ENCODE peak calls at places on chromosomes 3 and 15, in nine cellular contexts. Z is non-pigmented ciliary epithelial cell; H is fibroblast of mammary gland; D is HTR-8/SVneo; J is fibroblast of lung; V is skeletal muscle cell; W is SJSA1; P is Caco-2; T is CD8-positive, alpha-beta T cell. E is an unnamed sample.
A peak's percentile ranks its signal among the peaks of the same experiment; 100 is the strongest.

GRCh38 chr15:62404194-62404985 is 239.3 kb upstream of the C2CD4B start:
- DNase-seq in W (no peak), D (no peak), Z (no peak), V (no peak), P (no peak), T (no peak), H (peak; percentile 52), J (no peak), E (no peak)

GRCh38 chr3:49759226-49759625 is 27.1 kb downstream of the IP6K1 start:
- DNase-seq in V (no peak), D (no peak), J (no peak), Z (no peak), T (no peak), W (no peak), P (no peak), H (no peak), E (no peak)

GRCh38 chr3:151096697-151097096 is 11.2 kb downstream of the MED12L start:
- DNase-seq in P (no peak), V (no peak), W (no peak), H (no peak), D (no peak), T (no peak), Z (no peak), J (no peak), E (no peak)

GRCh38 chr15:55907797-55908196 is 85.6 kb downstream of the NEDD4 start:
- DNase-seq in J (peak; percentile 85), P (no peak), H (peak; percentile 98), T (no peak), Z (peak; percentile 96), D (peak; percentile 71), W (peak; percentile 90), V (peak; percentile 92), E (peak; percentile 96)

GRCh38 chr15:48052871-48053383 is 67.9 kb upstream of the SLC24A5 start:
- DNase-seq in T (no peak), H (peak; percentile 19), J (no peak), Z (peak; percentile 14), V (no peak), D (no peak), W (no peak), P (no peak), E (no peak)

GRCh38 chr3:140128217-140129137 is 193.5 kb downstream of the CLSTN2 start:
- DNase-seq in H (peak; percentile 19), W (peak; percentile 6), D (peak; percentile 5), Z (no peak), T (no peak), J (no peak), P (peak; percentile 53), V (no peak), E (no peak)

GRCh38 chr3:177051419-177051818 is 145.9 kb downstream of the TBL1XR1 start:
- DNase-seq in T (no peak), J (peak; percentile 36), Z (no peak), V (no peak), H (no peak), P (no peak), W (no peak), D (no peak), E (no peak)

GRCh38 chr3:2485027-2485375 is 386.3 kb downstream of the CNTN4 start:
- DNase-seq in Z (no peak), V (no peak), H (no peak), J (no peak), P (no peak), D (no peak), T (no peak), W (no peak), E (no peak)

GRCh38 chr3:136350132-136350531 is 100.0 kb downstream of the PCCB start:
- DNase-seq in J (peak; percentile 93), Z (peak; percentile 80), W (peak; percentile 70), D (peak; percentile 61), P (no peak), H (peak; percentile 94), V (peak; percentile 83), T (no peak), E (peak; percentile 92)

GRCh38 chr3:42685891-42686820 is 819 bp downstream of the KLHL40 start:
- DNase-seq in H (no peak), T (no peak), D (no peak), V (no peak), W (no peak), Z (no peak), J (no peak), P (no peak), E (no peak)

GRCh38 chr3:165196577-165197561 is 685 bp upstream of the SLITRK3 start:
- DNase-seq in H (peak; percentile 10), D (no peak), Z (no peak), W (no peak), V (no peak), J (peak; percentile 15), T (no peak), P (no peak), E (no peak)

GRCh38 chr3:123080864-123081562 is 14.2 kb downstream of the PDIA5 start:
- DNase-seq in W (no peak), V (no peak), P (peak; percentile 77), T (no peak), D (no peak), H (no peak), Z (no peak), J (no peak), E (no peak)

GRCh38 chr3:13235079-13235478 is 161.8 kb upstream of the IQSEC1 start:
- DNase-seq in T (no peak), D (no peak), V (no peak), Z (no peak), P (no peak), J (no peak), W (no peak), H (no peak), E (no peak)

GRCh38 chr3:187750041-187750512 is 4.8 kb upstream of the BCL6 start:
- DNase-seq in V (no peak), P (peak; percentile 92), W (no peak), H (no peak), Z (no peak), D (no peak), J (peak; percentile 61), T (no peak), E (peak; percentile 46)

GRCh38 chr3:25744477-25744876 is 38.8 kb downstream of the NGLY1 start:
- DNase-seq in J (no peak), Z (no peak), W (no peak), D (no peak), T (no peak), H (no peak), P (no peak), V (no peak), E (no peak)

GRCh38 chr3:126511291-126511690 is 6.3 kb downstream of the UROC1 start:
- DNase-seq in T (no peak), W (no peak), V (no peak), P (no peak), J (no peak), D (no peak), H (no peak), Z (no peak), E (no peak)

GRCh38 chr15:90307661-90308060 is 42.2 kb downstream of the NGRN start:
- DNase-seq in W (no peak), P (no peak), J (no peak), D (no peak), Z (no peak), V (no peak), T (no peak), H (no peak), E (no peak)

GRCh38 chr15:32659340-32659831 is 17.9 kb downstream of the SCG5 start:
- DNase-seq in V (peak; percentile 68), P (no peak), H (peak; percentile 78), D (no peak), T (no peak), J (no peak), W (peak; percentile 45), Z (no peak), E (peak; percentile 87)

GRCh38 chr3:171974986-171975837 is 64.2 kb upstream of the FNDC3B start:
- DNase-seq in P (no peak), J (peak; percentile 66), H (peak; percentile 39), D (no peak), V (peak; percentile 36), Z (peak; percentile 76), T (no peak), W (no peak), E (no peak)

E was measured in astrocyte of the spinal cord.